ENCODE peak calls at places on chromosomes 7 and 10, in five cellular contexts. One of them, this sample, is unnamed. For H3K4me1 and H3K9me3, the result is how much of the 10 kb centered on the place peaks cover.

GRCh38 chr7:26547156-26547555 is 255.5 kb downstream of the SNX10 start:
- DNase-seq in mucosa of descending colon: no peak
- DNase-seq in cardiac muscle cell: no peak
- DNase-seq in pancreas: no peak
- DNase-seq in lung: no peak
- DNase-seq in this sample: no peak

GRCh38 chr7:74612015-74612829 is 45.3 kb upstream of the GTF2I start:
- DNase-seq in mucosa of descending colon: no peak
- DNase-seq in cardiac muscle cell: peak
- DNase-seq in pancreas: peak
- DNase-seq in lung: peak
- DNase-seq in this sample: peak

GRCh38 chr10:36381748-36382147 is 739.7 kb upstream of the FZD8 start:
- DNase-seq in mucosa of descending colon: no peak
- DNase-seq in cardiac muscle cell: no peak
- DNase-seq in pancreas: no peak
- DNase-seq in lung: no peak
- DNase-seq in this sample: no peak

GRCh38 chr7:50088463-50089129 is 4.5 kb downstream of the ZPBP start:
- DNase-seq in mucosa of descending colon: no peak
- DNase-seq in cardiac muscle cell: no peak
- DNase-seq in pancreas: no peak
- DNase-seq in lung: no peak
- DNase-seq in this sample: no peak

GRCh38 chr7:91066627-91067026 is 197.6 kb upstream of the FZD1 start:
- DNase-seq in mucosa of descending colon: no peak
- DNase-seq in cardiac muscle cell: no peak
- DNase-seq in pancreas: no peak
- DNase-seq in lung: no peak
- DNase-seq in this sample: no peak

GRCh38 chr10:60425392-60426110 is 35.9 kb upstream of the ANK3 start:
- DNase-seq in mucosa of descending colon: no peak
- DNase-seq in cardiac muscle cell: peak
- DNase-seq in pancreas: no peak
- DNase-seq in lung: no peak
- DNase-seq in this sample: no peak

GRCh38 chr7:74093671-74094223 is 10.1 kb downstream of the LIMK1 start:
- DNase-seq in mucosa of descending colon: no peak
- DNase-seq in cardiac muscle cell: no peak
- DNase-seq in pancreas: no peak
- DNase-seq in lung: no peak
- DNase-seq in this sample: no peak

GRCh38 chr10:97715259-97715874 is 1.8 kb downstream of the MARVELD1 start:
- DNase-seq in mucosa of descending colon: no peak
- DNase-seq in cardiac muscle cell: no peak
- DNase-seq in pancreas: no peak
- DNase-seq in lung: no peak
- DNase-seq in this sample: no peak

GRCh38 chr7:121442845-121443244 is 46.7 kb upstream of the FAM3C start:
- DNase-seq in mucosa of descending colon: no peak
- DNase-seq in cardiac muscle cell: no peak
- DNase-seq in pancreas: no peak
- DNase-seq in lung: no peak
- DNase-seq in this sample: no peak

GRCh38 chr7:38801786-38802185 is 107.2 kb downstream of the VPS41 start:
- DNase-seq in mucosa of descending colon: no peak
- DNase-seq in cardiac muscle cell: peak
- DNase-seq in pancreas: no peak
- DNase-seq in lung: no peak
- DNase-seq in this sample: no peak

GRCh38 chr7:142896741-142897379 is 11.3 kb upstream of the TRPV6 start:
- DNase-seq in mucosa of descending colon: no peak
- DNase-seq in cardiac muscle cell: no peak
- DNase-seq in pancreas: no peak
- DNase-seq in lung: no peak
- DNase-seq in this sample: no peak

GRCh38 chr7:131619336-131620305 is 63.2 kb upstream of the PODXL start:
- DNase-seq in mucosa of descending colon: no peak
- DNase-seq in cardiac muscle cell: no peak
- DNase-seq in pancreas: no peak
- DNase-seq in lung: no peak
- DNase-seq in this sample: no peak

GRCh38 chr7:137091396-137091795 is 222.9 kb downstream of the CHRM2 start:
- DNase-seq in mucosa of descending colon: no peak
- DNase-seq in cardiac muscle cell: peak
- DNase-seq in pancreas: no peak
- DNase-seq in lung: no peak
- DNase-seq in this sample: no peak

GRCh38 chr7:136303162-136303561 is 326.0 kb upstream of the MTPN start:
- DNase-seq in mucosa of descending colon: no peak
- DNase-seq in cardiac muscle cell: peak
- DNase-seq in pancreas: no peak
- DNase-seq in lung: no peak
- DNase-seq in this sample: no peak

GRCh38 chr10:112744525-112744924 is 205.5 kb upstream of the TCF7L2 start:
- DNase-seq in mucosa of descending colon: peak
- DNase-seq in cardiac muscle cell: no peak
- DNase-seq in pancreas: no peak
- DNase-seq in lung: no peak
- DNase-seq in this sample: no peak
- H3K4me1 ChIP-seq in mucosa of descending colon: under half
- H3K4me1 ChIP-seq in cardiac muscle cell: under half
- H3K4me1 ChIP-seq in pancreas: under half
- H3K4me1 ChIP-seq in lung: under half
- H3K4me1 ChIP-seq in this sample: under half

GRCh38 chr7:23298885-23299769 is at the start of gene MALSU1:
- DNase-seq in mucosa of descending colon: peak
- DNase-seq in cardiac muscle cell: peak
- DNase-seq in pancreas: peak
- DNase-seq in lung: peak
- DNase-seq in this sample: peak
- H3K9me3 ChIP-seq in mucosa of descending colon: under half
- H3K9me3 ChIP-seq in cardiac muscle cell: under half
- H3K9me3 ChIP-seq in pancreas: under half
- H3K9me3 ChIP-seq in lung: under half
- H3K9me3 ChIP-seq in this sample: under half

DNA sequence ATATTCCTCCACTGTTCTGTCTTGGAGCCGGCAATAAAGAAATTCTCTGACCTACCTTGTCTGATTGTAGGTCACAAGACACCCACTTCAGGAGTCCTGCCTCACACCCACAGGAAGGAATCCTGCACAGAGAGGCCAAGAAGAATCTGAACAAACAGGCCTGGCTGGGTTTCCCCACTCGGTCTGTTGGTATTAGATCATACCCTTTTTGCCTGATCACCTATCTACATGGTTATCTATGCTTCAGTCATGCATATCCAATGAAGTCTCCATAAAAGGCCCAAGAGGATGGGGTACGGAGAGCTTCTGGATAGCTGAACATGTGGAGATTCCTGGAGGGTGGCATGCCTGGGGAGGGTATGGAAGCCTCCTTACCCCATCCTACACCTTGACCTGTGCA is 12.3 kb downstream of the OGDH start:
- DNase-seq in mucosa of descending colon: no peak
- DNase-seq in cardiac muscle cell: no peak
- DNase-seq in pancreas: no peak
- DNase-seq in lung: no peak
- DNase-seq in this sample: no peak
- H3K4me3 ChIP-seq in mucosa of descending colon: no peak
- H3K4me3 ChIP-seq in cardiac muscle cell: no peak
- H3K4me3 ChIP-seq in pancreas: no peak
- H3K4me3 ChIP-seq in lung: no peak
- H3K4me3 ChIP-seq in this sample: no peak

GRCh38 chr7:150784120-150784736 is 15.9 kb downstream of the TMEM176B start:
- DNase-seq in mucosa of descending colon: peak
- DNase-seq in cardiac muscle cell: no peak
- DNase-seq in pancreas: no peak
- DNase-seq in lung: no peak
- DNase-seq in this sample: no peak

GRCh38 chr7:150780249-150780648 is 19.9 kb downstream of the TMEM176B start:
- DNase-seq in mucosa of descending colon: no peak
- DNase-seq in cardiac muscle cell: no peak
- DNase-seq in pancreas: no peak
- DNase-seq in lung: no peak
- DNase-seq in this sample: no peak

GRCh38 chr7:150784954-150785353 is 15.2 kb downstream of the TMEM176B start:
- DNase-seq in mucosa of descending colon: peak
- DNase-seq in cardiac muscle cell: no peak
- DNase-seq in pancreas: no peak
- DNase-seq in lung: no peak
- DNase-seq in this sample: no peak

GRCh38 chr7:150781016-150781415 is 19.1 kb downstream of the TMEM176B start:
- DNase-seq in mucosa of descending colon: no peak
- DNase-seq in cardiac muscle cell: peak
- DNase-seq in pancreas: no peak
- DNase-seq in lung: no peak
- DNase-seq in this sample: no peak

DNA sequence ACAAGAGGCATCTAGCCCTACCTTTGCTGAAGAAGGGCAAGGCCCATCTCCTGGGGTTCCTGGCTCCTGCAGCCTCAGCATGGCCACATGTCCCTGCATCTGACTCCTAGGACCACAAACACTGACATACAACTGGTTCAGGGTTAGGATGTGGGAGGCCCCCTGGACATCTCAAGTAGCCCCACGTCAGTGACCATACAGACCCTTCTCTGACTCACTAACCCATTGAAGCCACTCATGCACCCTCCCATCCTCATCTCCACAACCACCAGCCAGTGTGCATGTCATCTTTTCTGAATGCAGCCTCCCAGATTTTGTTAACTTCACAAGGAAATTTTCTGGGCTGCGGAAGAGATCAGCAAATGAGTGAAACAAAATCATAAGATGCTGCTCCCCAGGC is 18.2 kb downstream of the TMEM176B start:
- DNase-seq in mucosa of descending colon: no peak
- DNase-seq in cardiac muscle cell: no peak
- DNase-seq in pancreas: no peak
- DNase-seq in lung: no peak
- DNase-seq in this sample: no peak
- H3K4me1 ChIP-seq in mucosa of descending colon: under half
- H3K4me1 ChIP-seq in cardiac muscle cell: under half
- H3K4me1 ChIP-seq in pancreas: under half
- H3K4me1 ChIP-seq in lung: under half
- H3K4me1 ChIP-seq in this sample: under half

GRCh38 chr7:158108646-158109293 is 478.9 kb downstream of the PTPRN2 start:
- DNase-seq in mucosa of descending colon: no peak
- DNase-seq in cardiac muscle cell: no peak
- DNase-seq in pancreas: no peak
- DNase-seq in lung: no peak
- DNase-seq in this sample: no peak

GRCh38 chr7:158107806-158108205 is 479.8 kb downstream of the PTPRN2 start:
- DNase-seq in mucosa of descending colon: no peak
- DNase-seq in cardiac muscle cell: no peak
- DNase-seq in pancreas: no peak
- DNase-seq in lung: no peak
- DNase-seq in this sample: no peak

GRCh38 chr7:158103378-158103777 is 484.2 kb downstream of the PTPRN2 start:
- DNase-seq in mucosa of descending colon: no peak
- DNase-seq in cardiac muscle cell: no peak
- DNase-seq in pancreas: no peak
- DNase-seq in lung: no peak
- DNase-seq in this sample: no peak

GRCh38 chr7:158109364-158110033 is 478.1 kb downstream of the PTPRN2 start:
- DNase-seq in mucosa of descending colon: no peak
- DNase-seq in cardiac muscle cell: no peak
- DNase-seq in pancreas: no peak
- DNase-seq in lung: no peak
- DNase-seq in this sample: no peak

DNA sequence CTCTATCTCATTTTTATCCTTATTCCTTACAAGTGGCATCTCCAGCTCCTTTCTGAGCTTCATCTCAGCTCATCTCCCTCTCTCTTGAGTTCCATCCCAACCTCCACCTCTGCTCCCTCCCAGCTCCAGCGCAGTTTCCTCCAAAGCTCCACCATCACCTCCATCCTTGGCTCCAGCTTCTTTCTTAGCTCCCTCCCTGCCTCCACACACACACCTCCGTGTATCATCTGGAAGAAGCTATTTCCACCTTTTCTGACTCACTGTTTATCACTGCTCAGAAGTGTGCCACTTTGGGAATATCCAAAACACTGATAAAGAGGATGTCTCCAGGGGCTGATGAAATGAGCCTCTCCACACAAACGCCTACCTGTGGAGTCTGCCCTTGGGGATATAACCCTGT is 481.4 kb downstream of the PTPRN2 start:
- DNase-seq in mucosa of descending colon: no peak
- DNase-seq in cardiac muscle cell: no peak
- DNase-seq in pancreas: no peak
- DNase-seq in lung: no peak
- DNase-seq in this sample: no peak
- H3K9me3 ChIP-seq in mucosa of descending colon: under half
- H3K9me3 ChIP-seq in cardiac muscle cell: under half
- H3K9me3 ChIP-seq in pancreas: under half
- H3K9me3 ChIP-seq in lung: under half
- H3K9me3 ChIP-seq in this sample: under half

DNA sequence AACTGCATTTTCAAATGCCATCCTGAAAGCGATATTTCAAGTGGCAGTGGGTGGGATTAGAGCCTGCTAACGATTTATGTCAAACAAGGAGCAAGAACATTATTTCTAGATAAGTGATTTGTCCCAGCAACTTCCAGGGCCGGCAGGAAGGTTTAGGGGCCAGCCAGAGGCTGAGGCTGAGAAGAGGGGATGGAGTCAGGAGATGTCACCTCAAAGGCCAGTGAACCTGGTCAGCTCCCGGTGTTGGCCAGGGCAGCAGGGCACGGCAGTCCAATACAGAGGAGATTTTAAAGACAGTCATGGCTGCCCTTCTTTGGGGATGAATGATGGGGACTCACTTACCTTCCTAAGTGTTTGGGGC is 105.7 kb upstream of the PPIF start:
- DNase-seq in mucosa of descending colon: no peak
- DNase-seq in cardiac muscle cell: no peak
- DNase-seq in pancreas: no peak
- DNase-seq in lung: no peak
- DNase-seq in this sample: no peak
- H3K4me3 ChIP-seq in mucosa of descending colon: no peak
- H3K4me3 ChIP-seq in cardiac muscle cell: no peak
- H3K4me3 ChIP-seq in pancreas: no peak
- H3K4me3 ChIP-seq in lung: no peak
- H3K4me3 ChIP-seq in this sample: no peak

DNA sequence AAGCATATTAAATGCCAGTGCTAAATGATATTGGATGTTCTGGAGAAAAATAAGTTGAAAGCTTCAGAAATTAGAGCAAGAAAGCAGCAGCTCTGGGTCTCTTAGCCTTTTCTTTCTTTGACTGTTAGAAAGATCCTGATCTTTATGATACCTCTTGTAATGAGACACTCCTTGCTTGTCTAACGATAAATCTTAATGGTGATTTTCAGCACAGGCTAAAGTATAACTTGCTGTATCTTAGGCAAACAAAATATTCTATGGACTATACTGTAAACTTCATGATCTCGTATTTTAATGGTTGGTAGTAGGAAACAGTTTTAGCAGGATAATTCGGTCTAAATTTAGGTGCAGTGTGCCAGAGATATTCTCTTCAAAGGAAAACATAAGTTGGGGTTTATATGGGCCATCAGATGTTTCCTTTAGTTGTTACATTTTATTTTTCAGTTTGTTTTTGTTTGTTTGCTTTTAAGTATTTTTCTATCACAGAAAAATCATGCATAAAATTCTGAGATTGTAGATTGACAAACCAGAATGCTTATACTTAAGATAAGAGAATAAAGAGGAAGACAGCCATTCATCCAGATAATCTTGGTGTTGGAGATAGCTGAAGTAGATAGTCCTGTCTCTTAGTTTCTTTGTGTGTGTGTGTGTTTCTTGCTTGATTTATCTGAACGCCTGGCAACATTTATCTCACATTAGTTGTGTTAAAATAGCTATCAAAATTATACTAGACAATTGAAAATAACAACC is 4.7 kb downstream of the CASD1 start:
- DNase-seq in mucosa of descending colon: no peak
- DNase-seq in cardiac muscle cell: no peak
- DNase-seq in pancreas: no peak
- DNase-seq in lung: no peak
- DNase-seq in this sample: no peak
- H3K4me1 ChIP-seq in mucosa of descending colon: under half
- H3K4me1 ChIP-seq in cardiac muscle cell: half or more
- H3K4me1 ChIP-seq in pancreas: under half
- H3K4me1 ChIP-seq in lung: under half
- H3K4me1 ChIP-seq in this sample: under half